ENCODE peak calls at places on chromosomes 2 and 18, in five cellular contexts. One of them, this sample, is unnamed.

GRCh38 chr2:200864206-200864976 is at the start of gene CLK1:
- DNase-seq in adrenal gland: peak; percentile 96
- DNase-seq in breast epithelium: peak; percentile 97
- DNase-seq in IMR-90: peak; percentile 93
- DNase-seq in NB4: peak; percentile 96
- DNase-seq in this sample: peak; percentile 98

GRCh38 chr2:225104321-225104720 is 62.1 kb upstream of the DOCK10 start:
- DNase-seq in adrenal gland: no peak
- DNase-seq in breast epithelium: no peak
- DNase-seq in IMR-90: no peak
- DNase-seq in NB4: no peak
- DNase-seq in this sample: no peak

GRCh38 chr2:128523490-128523889 is 204.8 kb upstream of the HS6ST1 start:
- DNase-seq in adrenal gland: no peak
- DNase-seq in breast epithelium: no peak
- DNase-seq in IMR-90: no peak
- DNase-seq in NB4: no peak
- DNase-seq in this sample: no peak

GRCh38 chr2:174971868-174972781 is 33.1 kb downstream of the CHN1 start:
- DNase-seq in adrenal gland: no peak
- DNase-seq in breast epithelium: no peak
- DNase-seq in IMR-90: peak; percentile 75
- DNase-seq in NB4: no peak
- DNase-seq in this sample: no peak

GRCh38 chr2:163856941-163857340 is 121.1 kb upstream of the FIGN start:
- DNase-seq in adrenal gland: no peak
- DNase-seq in breast epithelium: no peak
- DNase-seq in IMR-90: no peak
- DNase-seq in NB4: no peak
- DNase-seq in this sample: no peak

GRCh38 chr2:237892936-237893595 is 33.6 kb downstream of the RAMP1 start:
- DNase-seq in adrenal gland: no peak
- DNase-seq in breast epithelium: no peak
- DNase-seq in IMR-90: no peak
- DNase-seq in NB4: no peak
- DNase-seq in this sample: no peak

GRCh38 chr2:236180831-236181453 is 12.8 kb upstream of the GBX2 start:
- DNase-seq in adrenal gland: peak; percentile 27
- DNase-seq in breast epithelium: no peak
- DNase-seq in IMR-90: peak; percentile 65
- DNase-seq in NB4: peak; percentile 81
- DNase-seq in this sample: peak; percentile 58

GRCh38 chr2:95062716-95063400 is 37.4 kb downstream of the MAL start:
- DNase-seq in adrenal gland: no peak
- DNase-seq in breast epithelium: no peak
- DNase-seq in IMR-90: no peak
- DNase-seq in NB4: peak; percentile 23
- DNase-seq in this sample: no peak

GRCh38 chr2:196287977-196288538 is 116.7 kb upstream of the STK17B start:
- DNase-seq in adrenal gland: no peak
- DNase-seq in breast epithelium: no peak
- DNase-seq in IMR-90: no peak
- DNase-seq in NB4: no peak
- DNase-seq in this sample: no peak

GRCh38 chr2:236908456-236909388 is 177.0 kb upstream of the COPS8 start:
- DNase-seq in adrenal gland: no peak
- DNase-seq in breast epithelium: no peak
- DNase-seq in IMR-90: no peak
- DNase-seq in NB4: no peak
- DNase-seq in this sample: no peak

GRCh38 chr2:151918308-151918707 is 90.1 kb upstream of the ARL5A start:
- DNase-seq in adrenal gland: peak; percentile 29
- DNase-seq in breast epithelium: no peak
- DNase-seq in IMR-90: no peak
- DNase-seq in NB4: peak; percentile 71
- DNase-seq in this sample: no peak

GRCh38 chr2:237403024-237403882 is 10.7 kb downstream of the COL6A3 start:
- DNase-seq in adrenal gland: no peak
- DNase-seq in breast epithelium: no peak
- DNase-seq in IMR-90: peak; percentile 80
- DNase-seq in NB4: no peak
- DNase-seq in this sample: no peak

GRCh38 chr18:70256994-70257393 is 31.9 kb upstream of the SOCS6 start:
- DNase-seq in adrenal gland: peak; percentile 39
- DNase-seq in breast epithelium: no peak
- DNase-seq in IMR-90: no peak
- DNase-seq in NB4: no peak
- DNase-seq in this sample: no peak

GRCh38 chr2:168494190-168494711 is 38.2 kb downstream of the CERS6 start:
- DNase-seq in adrenal gland: no peak
- DNase-seq in breast epithelium: no peak
- DNase-seq in IMR-90: no peak
- DNase-seq in NB4: peak; percentile 36
- DNase-seq in this sample: no peak

DNA sequence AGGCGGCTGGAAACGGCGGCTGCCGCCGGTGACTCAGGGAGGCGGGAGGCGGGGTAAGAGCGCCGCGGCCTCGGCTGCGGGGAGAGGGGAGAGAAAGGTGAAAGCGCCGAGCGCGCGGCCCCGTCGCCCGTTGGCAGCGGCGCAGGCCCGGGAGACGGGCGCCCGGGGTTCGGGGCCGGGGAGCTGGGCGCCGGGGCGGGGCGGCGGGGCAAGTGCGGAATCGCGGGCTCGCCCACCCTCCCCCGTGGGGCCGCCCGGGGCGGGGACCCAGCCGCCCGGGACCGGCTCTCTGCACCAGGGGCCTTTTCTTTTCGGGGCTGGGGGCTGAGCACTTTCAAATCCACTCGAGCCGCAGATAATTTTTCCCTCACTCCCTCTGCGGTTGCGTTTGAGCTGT is 219 bp downstream of the KDM3A start:
- DNase-seq in adrenal gland: peak; percentile 35
- DNase-seq in breast epithelium: no peak
- DNase-seq in IMR-90: no peak
- DNase-seq in NB4: no peak
- DNase-seq in this sample: no peak
- TF ChIP-seq POLR2A in adrenal gland: peak; percentile 91
- TF ChIP-seq POLR2A in breast epithelium: no peak
- TF ChIP-seq POLR2A in IMR-90: peak; percentile 95
- TF ChIP-seq POLR2A in NB4: peak; percentile 73
- TF ChIP-seq POLR2A in this sample: peak; percentile 96

GRCh38 chr2:43220982-43221659 is 5.3 kb downstream of the ZFP36L2 start:
- DNase-seq in adrenal gland: peak; percentile 84
- DNase-seq in breast epithelium: no peak
- DNase-seq in IMR-90: peak; percentile 95
- DNase-seq in NB4: peak; percentile 92
- DNase-seq in this sample: no peak

GRCh38 chr2:43220229-43220981 is 6.0 kb downstream of the ZFP36L2 start:
- DNase-seq in adrenal gland: no peak
- DNase-seq in breast epithelium: no peak
- DNase-seq in IMR-90: peak; percentile 42
- DNase-seq in NB4: no peak
- DNase-seq in this sample: no peak

GRCh38 chr2:43218221-43218549 is 8.2 kb downstream of the ZFP36L2 start:
- DNase-seq in adrenal gland: no peak
- DNase-seq in breast epithelium: no peak
- DNase-seq in IMR-90: peak; percentile 47
- DNase-seq in NB4: no peak
- DNase-seq in this sample: no peak

GRCh38 chr2:43218550-43219382 is 7.6 kb downstream of the ZFP36L2 start:
- DNase-seq in adrenal gland: peak; percentile 64
- DNase-seq in breast epithelium: no peak
- DNase-seq in IMR-90: peak; percentile 10
- DNase-seq in NB4: peak; percentile 87
- DNase-seq in this sample: peak; percentile 74

GRCh38 chr2:43219383-43220228 is 6.8 kb downstream of the ZFP36L2 start:
- DNase-seq in adrenal gland: peak; percentile 93
- DNase-seq in breast epithelium: peak; percentile 87
- DNase-seq in IMR-90: peak; percentile 80
- DNase-seq in NB4: peak; percentile 98
- DNase-seq in this sample: peak; percentile 93
- TF ChIP-seq POLR2A in adrenal gland: peak; percentile 57
- TF ChIP-seq POLR2A in breast epithelium: no peak
- TF ChIP-seq POLR2A in IMR-90: no peak
- TF ChIP-seq POLR2A in NB4: peak; percentile 74
- TF ChIP-seq POLR2A in this sample: peak; percentile 81

DNA sequence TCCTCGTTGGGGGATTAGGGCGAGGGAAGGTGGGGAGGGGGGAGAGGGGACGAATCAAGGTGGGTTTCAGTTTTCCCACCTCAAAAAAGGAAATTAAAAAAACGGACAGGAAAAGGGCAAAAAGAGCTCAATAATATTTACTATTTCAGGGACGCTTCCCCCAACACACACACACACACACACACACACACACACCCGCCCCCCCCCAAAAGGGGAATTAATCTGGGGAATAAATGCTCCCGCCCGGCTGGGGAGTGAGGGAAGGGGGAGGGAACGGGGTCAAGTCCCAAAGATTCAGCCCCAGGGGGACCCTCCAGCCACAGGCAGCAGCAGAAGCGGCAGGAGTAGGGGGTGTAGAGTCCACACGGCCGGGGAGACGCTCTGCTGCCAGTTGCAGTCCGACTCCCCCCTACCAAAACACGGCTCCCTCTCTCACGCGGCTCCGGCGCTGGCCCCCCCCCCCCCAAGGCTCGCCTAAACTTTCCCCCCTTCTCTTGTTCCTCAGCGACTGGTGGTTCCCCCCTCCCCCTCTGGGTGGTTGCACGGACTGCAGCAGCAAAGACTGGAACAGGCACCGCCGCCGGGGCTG is 472 bp downstream of the XPO1 start:
- DNase-seq in adrenal gland: no peak
- DNase-seq in breast epithelium: no peak
- DNase-seq in IMR-90: no peak
- DNase-seq in NB4: no peak
- DNase-seq in this sample: peak; percentile 63
- TF ChIP-seq POLR2A in adrenal gland: no peak
- TF ChIP-seq POLR2A in breast epithelium: no peak
- TF ChIP-seq POLR2A in IMR-90: peak; percentile 16
- TF ChIP-seq POLR2A in NB4: no peak
- TF ChIP-seq POLR2A in this sample: no peak

GRCh38 chr2:120625865-120626560 is 109.7 kb upstream of the GLI2 start:
- DNase-seq in adrenal gland: no peak
- DNase-seq in breast epithelium: peak; percentile 94
- DNase-seq in IMR-90: no peak
- DNase-seq in NB4: no peak
- DNase-seq in this sample: no peak
- TF ChIP-seq POLR2A in adrenal gland: no peak
- TF ChIP-seq POLR2A in breast epithelium: no peak
- TF ChIP-seq POLR2A in IMR-90: no peak
- TF ChIP-seq POLR2A in NB4: no peak
- TF ChIP-seq POLR2A in this sample: no peak

DNA sequence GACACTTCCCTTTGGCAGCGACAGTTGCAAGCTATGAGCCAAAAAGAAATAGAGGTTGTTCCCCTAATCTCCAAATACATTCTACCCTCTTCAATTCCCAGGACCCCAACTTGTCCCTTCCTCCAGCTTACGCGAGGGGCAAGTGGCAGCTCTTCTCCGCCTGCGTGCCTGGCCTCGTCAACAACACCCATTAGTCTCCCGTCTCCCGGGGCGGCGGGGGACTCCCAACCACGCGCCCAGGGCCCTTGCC is 545 bp upstream of the UBE2E3 start:
- DNase-seq in adrenal gland: no peak
- DNase-seq in breast epithelium: no peak
- DNase-seq in IMR-90: peak; percentile 6
- DNase-seq in NB4: no peak
- DNase-seq in this sample: no peak
- TF ChIP-seq POLR2A in adrenal gland: no peak
- TF ChIP-seq POLR2A in breast epithelium: no peak
- TF ChIP-seq POLR2A in IMR-90: no peak
- TF ChIP-seq POLR2A in NB4: no peak
- TF ChIP-seq POLR2A in this sample: no peak

DNA sequence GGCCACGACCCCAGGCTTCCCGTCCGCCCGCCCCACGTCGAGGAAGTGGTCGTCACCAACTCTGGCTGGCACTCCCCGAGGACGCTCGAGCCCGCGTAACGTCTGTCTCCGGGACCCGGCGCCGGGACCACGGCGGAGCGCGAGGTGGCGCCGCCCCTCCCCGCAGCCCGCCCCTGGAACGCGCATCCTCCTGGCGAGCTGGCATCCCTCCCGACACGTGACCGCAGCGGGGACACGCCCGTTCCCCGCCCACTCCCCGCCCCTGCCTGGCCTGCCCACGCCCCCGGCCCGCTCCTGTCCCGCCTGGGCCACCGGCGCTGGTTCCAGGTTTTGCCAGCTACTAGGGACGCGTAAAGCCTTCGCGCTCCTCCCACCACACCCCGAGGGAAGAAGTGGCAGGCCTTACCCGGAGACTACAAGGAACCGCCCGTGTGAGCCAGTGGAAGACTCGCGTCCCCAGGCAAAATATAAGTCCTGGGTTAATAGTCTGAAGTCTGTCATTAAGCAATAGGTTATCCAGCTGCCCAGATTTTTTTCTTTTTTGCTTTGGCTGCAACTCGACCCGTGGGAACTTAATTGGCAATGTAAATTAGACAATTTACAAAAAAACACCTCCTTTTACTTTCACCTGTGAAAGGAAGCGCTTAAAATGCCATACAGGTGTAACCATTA is at the start of gene OSBPL1A:
- DNase-seq in adrenal gland: peak; percentile 97
- DNase-seq in breast epithelium: peak; percentile 97
- DNase-seq in IMR-90: peak; percentile 85
- DNase-seq in NB4: peak; percentile 98
- DNase-seq in this sample: peak; percentile 97
- TF ChIP-seq POLR2A in adrenal gland: peak; percentile 44
- TF ChIP-seq POLR2A in breast epithelium: peak; percentile 61
- TF ChIP-seq POLR2A in IMR-90: peak; percentile 59
- TF ChIP-seq POLR2A in NB4: peak; percentile 82
- TF ChIP-seq POLR2A in this sample: peak; percentile 77

DNA sequence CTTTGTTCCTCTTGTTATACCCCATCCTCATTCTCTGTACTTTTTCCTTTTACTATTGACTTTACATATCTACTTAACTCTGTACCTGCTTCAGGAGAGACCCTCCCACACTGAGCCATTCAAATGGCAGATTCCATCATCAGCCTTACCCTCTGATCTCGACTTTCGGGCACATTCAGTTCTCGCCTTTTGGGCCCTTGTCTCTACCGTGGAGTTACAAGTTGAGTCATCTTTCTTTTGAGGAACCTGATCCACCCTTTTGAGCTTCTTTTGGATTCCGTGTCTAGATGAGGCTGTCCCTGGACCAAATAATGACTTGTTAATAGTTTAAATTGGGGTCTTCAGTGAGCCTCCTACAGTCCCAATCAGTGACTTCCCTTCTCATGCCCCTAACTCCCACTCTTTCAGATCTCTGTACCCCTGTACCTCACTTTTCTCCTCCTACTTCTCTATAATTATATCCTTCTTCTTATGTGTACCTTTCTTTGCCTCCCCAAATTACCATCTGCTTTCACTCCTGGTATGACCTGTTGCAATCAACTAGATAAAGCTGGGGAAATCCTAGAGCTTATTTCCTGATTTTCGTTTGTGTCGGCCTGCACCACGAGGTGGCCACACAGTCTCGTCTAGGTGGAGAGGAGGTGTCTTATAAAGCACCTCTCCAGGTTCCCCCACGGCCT is 17.2 kb downstream of the SP110 start:
- DNase-seq in adrenal gland: no peak
- DNase-seq in breast epithelium: no peak
- DNase-seq in IMR-90: no peak
- DNase-seq in NB4: no peak
- DNase-seq in this sample: no peak
- TF ChIP-seq POLR2A in adrenal gland: no peak
- TF ChIP-seq POLR2A in breast epithelium: no peak
- TF ChIP-seq POLR2A in IMR-90: no peak
- TF ChIP-seq POLR2A in NB4: no peak
- TF ChIP-seq POLR2A in this sample: no peak

GRCh38 chr2:232543928-232544631 is 4.6 kb downstream of the CHRNG start:
- DNase-seq in adrenal gland: peak; percentile 13
- DNase-seq in breast epithelium: no peak
- DNase-seq in IMR-90: no peak
- DNase-seq in NB4: no peak
- DNase-seq in this sample: peak; percentile 52
- TF ChIP-seq POLR2A in adrenal gland: no peak
- TF ChIP-seq POLR2A in breast epithelium: no peak
- TF ChIP-seq POLR2A in IMR-90: no peak
- TF ChIP-seq POLR2A in NB4: no peak
- TF ChIP-seq POLR2A in this sample: no peak

This sample was measured in right lobe of liver.